ENCODE peak calls at places on chromosomes 16 and 17, in four cellular contexts. X, N, R and H are unnamed samples.

GRCh38 chr17:14739656-14740431 is 439.0 kb downstream of the HS3ST3B1 start:
- DNase-seq in X (no peak), N (no peak), R (no peak), H (no peak)

GRCh38 chr17:72572604-72573491 is 452.0 kb downstream of the SOX9 start:
- DNase-seq in X (no peak), N (no peak), R (no peak), H (no peak)

GRCh38 chr16:29729116-29729521 is 16.7 kb downstream of the C16orf54 start:
- DNase-seq in X (no peak), N (no peak), R (peak; percentile 22), H (no peak)

GRCh38 chr17:18984273-18985114 is 20.1 kb downstream of the FAM83G start:
- DNase-seq in X (no peak), N (no peak), R (no peak), H (no peak)

GRCh38 chr16:27566417-27566816 is 16.5 kb downstream of the KATNIP start:
- DNase-seq in X (no peak), N (no peak), R (no peak), H (no peak)

GRCh38 chr17:10610821-10611323 is 46.2 kb downstream of the MYH3 start:
- DNase-seq in X (peak; percentile 44), N (no peak), R (no peak), H (no peak)

GRCh38 chr16:31099860-31100638 is 5.5 kb upstream of the VKORC1 start:
- DNase-seq in X (no peak), N (no peak), R (no peak), H (no peak)

GRCh38 chr17:6110592-6110991 is 40.4 kb downstream of the WSCD1 start:
- DNase-seq in X (no peak), N (no peak), R (no peak), H (no peak)

GRCh38 chr17:79073706-79074088 is 927 bp upstream of the ENGASE start:
- DNase-seq in X (no peak), N (no peak), R (no peak), H (no peak)

GRCh38 chr17:56434610-56435009 is 158.9 kb upstream of the NOG start:
- DNase-seq in X (no peak), N (no peak), R (no peak), H (no peak)

GRCh38 chr16:55668337-55669281 is 12.8 kb downstream of the SLC6A2 start:
- DNase-seq in X (no peak), N (no peak), R (no peak), H (no peak)

GRCh38 chr17:3976675-3977171 is 12.5 kb upstream of the ATP2A3 start:
- DNase-seq in X (peak; percentile 99), N (no peak), R (peak; percentile 95), H (no peak)

GRCh38 chr17:72465191-72466024 is 344.6 kb downstream of the SOX9 start:
- DNase-seq in X (peak; percentile 66), N (no peak), R (no peak), H (no peak)

GRCh38 chr17:57875109-57876022 is 25.5 kb upstream of the MRPS23 start:
- DNase-seq in X (peak; percentile 80), N (peak; percentile 81), R (peak; percentile 91), H (no peak)

GRCh38 chr16:89115216-89115949 is 21.7 kb downstream of the ACSF3 start:
- DNase-seq in X (peak; percentile 37), N (no peak), R (peak; percentile 77), H (peak; percentile 16)

GRCh38 chr17:69551212-69552010 is 136.9 kb downstream of the MAP2K6 start:
- DNase-seq in X (no peak), N (no peak), R (no peak), H (no peak)

GRCh38 chr17:79393358-79394038 is 217.4 kb downstream of the RBFOX3 start:
- DNase-seq in X (peak; percentile 81), N (peak; percentile 65), R (peak; percentile 69), H (peak; percentile 40)

DNA sequence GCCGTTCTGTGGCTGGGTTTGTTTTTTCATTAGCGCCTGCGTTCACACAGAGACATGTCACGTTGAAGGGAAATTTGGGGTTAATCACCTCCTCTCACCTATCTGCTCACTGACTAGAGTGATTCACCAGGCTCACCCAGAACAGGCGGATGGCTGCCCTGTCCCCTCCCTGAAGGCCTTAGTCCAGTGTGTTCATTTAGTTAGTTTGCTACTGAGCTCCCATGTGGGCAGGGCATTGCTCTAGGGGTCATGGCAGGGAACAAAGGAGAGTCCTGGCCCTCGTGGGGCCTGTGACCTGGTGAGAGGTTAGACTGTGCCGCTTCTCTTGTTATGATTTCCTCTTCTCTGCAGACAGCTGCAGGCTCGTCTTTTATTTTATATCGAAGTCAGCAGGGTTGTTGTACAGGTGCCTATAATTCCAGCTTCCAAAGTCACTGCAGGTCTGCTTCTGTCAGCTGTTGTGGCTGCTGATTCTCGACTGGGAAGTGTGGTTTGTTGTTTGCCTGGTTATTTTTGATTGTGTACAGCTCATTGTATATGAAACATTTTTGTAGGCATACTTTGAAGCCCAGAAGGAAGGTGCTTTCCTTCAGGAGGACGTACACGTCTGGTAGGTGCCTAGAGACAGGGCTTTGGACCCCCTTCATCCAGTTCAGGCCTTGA is 73.4 kb upstream of the GSE1 start:
- DNase-seq in X (no peak), N (no peak), R (no peak), H (peak; percentile 46)
- TF ChIP-seq POLR2A in X (no peak), N (no peak), R (no peak), H (no peak)

DNA sequence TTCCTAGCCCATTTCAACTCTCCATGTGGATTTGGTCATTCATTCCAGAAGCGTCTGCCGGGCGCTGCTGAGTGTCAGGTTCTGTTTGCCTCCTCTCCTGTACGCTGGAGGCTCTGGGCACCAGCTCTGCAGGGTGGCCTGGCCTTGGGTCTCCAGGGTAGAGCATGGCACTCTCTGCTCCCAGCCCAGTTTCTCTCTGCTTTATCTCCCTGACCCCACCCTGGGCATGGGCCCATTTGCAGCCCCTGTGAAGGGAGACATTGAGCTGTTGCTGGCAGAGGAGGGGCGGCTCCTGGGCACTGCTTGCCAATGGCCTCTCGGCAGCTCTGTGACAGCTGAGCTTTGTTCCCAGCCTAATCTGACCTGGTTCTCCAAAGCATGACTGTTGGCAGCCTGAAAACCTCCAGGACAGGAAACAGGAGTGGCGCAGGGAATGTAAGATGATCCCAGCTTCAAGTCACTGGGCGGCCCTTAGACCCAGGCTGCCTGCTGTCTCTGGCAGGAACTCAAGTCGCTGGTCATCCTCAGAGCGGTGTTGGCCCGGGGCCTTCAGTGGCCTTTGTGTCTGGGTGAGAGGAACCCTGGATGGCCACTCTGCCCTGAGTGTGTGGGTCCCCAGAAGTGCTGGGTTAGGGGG is 146.8 kb downstream of the SEC14L1 start:
- DNase-seq in X (peak; percentile 91), N (no peak), R (peak; percentile 95), H (no peak)
- TF ChIP-seq POLR2A in X (peak; percentile 74), N (no peak), R (peak; percentile 93), H (no peak)

GRCh38 chr17:47821424-47822379 is at the start of gene OSBPL7:
- DNase-seq in X (peak; percentile 73), N (peak; percentile 71), R (peak; percentile 87), H (peak; percentile 78)
- TF ChIP-seq POLR2A in X (peak; percentile 43), N (no peak), R (peak; percentile 30), H (peak; percentile 63)

GRCh38 chr17:81977211-81978091 is at the start of gene ASPSCR1:
- DNase-seq in X (peak; percentile 88), N (peak; percentile 89), R (peak; percentile 90), H (peak; percentile 95)
- TF ChIP-seq POLR2A in X (peak; percentile 76), N (peak; percentile 55), R (peak; percentile 75), H (peak; percentile 73)